ENCODE peak calls at places on chromosomes 12 and 14, in six cellular contexts. One of them, this sample, is unnamed.

GRCh38 chr14:45089813-45090212 is 5.9 kb downstream of the PRPF39 start:
- DNase-seq in keratinocyte: peak
- DNase-seq in fibroblast of lung: peak
- DNase-seq in naive thymus-derived CD4-positive, alpha-beta T cell: no peak
- DNase-seq in upper lobe of right lung: no peak
- DNase-seq in substantia nigra: no peak
- DNase-seq in this sample: no peak

GRCh38 chr14:30266290-30266689 is 292.7 kb upstream of the G2E3 start:
- DNase-seq in keratinocyte: no peak
- DNase-seq in fibroblast of lung: no peak
- DNase-seq in naive thymus-derived CD4-positive, alpha-beta T cell: no peak
- DNase-seq in upper lobe of right lung: no peak
- DNase-seq in substantia nigra: no peak
- DNase-seq in this sample: no peak

GRCh38 chr14:82854851-82855250 is 1321.2 kb upstream of the SEL1L start:
- DNase-seq in keratinocyte: no peak
- DNase-seq in fibroblast of lung: no peak
- DNase-seq in naive thymus-derived CD4-positive, alpha-beta T cell: no peak
- DNase-seq in upper lobe of right lung: no peak
- DNase-seq in substantia nigra: no peak
- DNase-seq in this sample: no peak

GRCh38 chr12:96500686-96501085 is 11.3 kb downstream of the CFAP54 start:
- DNase-seq in keratinocyte: no peak
- DNase-seq in fibroblast of lung: no peak
- DNase-seq in naive thymus-derived CD4-positive, alpha-beta T cell: no peak
- DNase-seq in upper lobe of right lung: no peak
- DNase-seq in substantia nigra: no peak
- DNase-seq in this sample: no peak

GRCh38 chr12:110304061-110304551 is 23.1 kb downstream of the ATP2A2 start:
- DNase-seq in keratinocyte: peak
- DNase-seq in fibroblast of lung: peak
- DNase-seq in naive thymus-derived CD4-positive, alpha-beta T cell: no peak
- DNase-seq in upper lobe of right lung: no peak
- DNase-seq in substantia nigra: no peak
- DNase-seq in this sample: no peak

GRCh38 chr14:68692916-68693771 is 99.7 kb downstream of the ZFP36L1 start:
- DNase-seq in keratinocyte: no peak
- DNase-seq in fibroblast of lung: peak
- DNase-seq in naive thymus-derived CD4-positive, alpha-beta T cell: no peak
- DNase-seq in upper lobe of right lung: peak
- DNase-seq in substantia nigra: no peak
- DNase-seq in this sample: no peak

GRCh38 chr12:52561880-52562449 is 9.0 kb upstream of the KRT71 start:
- DNase-seq in keratinocyte: no peak
- DNase-seq in fibroblast of lung: no peak
- DNase-seq in naive thymus-derived CD4-positive, alpha-beta T cell: no peak
- DNase-seq in upper lobe of right lung: no peak
- DNase-seq in substantia nigra: no peak
- DNase-seq in this sample: no peak

GRCh38 chr12:51391047-51391837 is at the start of gene GALNT6:
- DNase-seq in keratinocyte: no peak
- DNase-seq in fibroblast of lung: no peak
- DNase-seq in naive thymus-derived CD4-positive, alpha-beta T cell: peak
- DNase-seq in upper lobe of right lung: peak
- DNase-seq in substantia nigra: peak
- DNase-seq in this sample: no peak

GRCh38 chr12:110577717-110578521 is 5.2 kb downstream of the PPTC7 start:
- DNase-seq in keratinocyte: peak
- DNase-seq in fibroblast of lung: peak
- DNase-seq in naive thymus-derived CD4-positive, alpha-beta T cell: no peak
- DNase-seq in upper lobe of right lung: no peak
- DNase-seq in substantia nigra: no peak
- DNase-seq in this sample: no peak

GRCh38 chr14:52951730-52952481 is 1.1 kb upstream of the FERMT2 start:
- DNase-seq in keratinocyte: no peak
- DNase-seq in fibroblast of lung: peak
- DNase-seq in naive thymus-derived CD4-positive, alpha-beta T cell: no peak
- DNase-seq in upper lobe of right lung: no peak
- DNase-seq in substantia nigra: peak
- DNase-seq in this sample: no peak

GRCh38 chr12:29200586-29200985 is 51.5 kb downstream of the FAR2 start:
- DNase-seq in keratinocyte: no peak
- DNase-seq in fibroblast of lung: no peak
- DNase-seq in naive thymus-derived CD4-positive, alpha-beta T cell: no peak
- DNase-seq in upper lobe of right lung: no peak
- DNase-seq in substantia nigra: no peak
- DNase-seq in this sample: no peak

GRCh38 chr14:98931911-98932310 is 340.1 kb downstream of the BCL11B start:
- DNase-seq in keratinocyte: no peak
- DNase-seq in fibroblast of lung: no peak
- DNase-seq in naive thymus-derived CD4-positive, alpha-beta T cell: peak
- DNase-seq in upper lobe of right lung: no peak
- DNase-seq in substantia nigra: no peak
- DNase-seq in this sample: no peak

GRCh38 chr14:99808133-99808505 is 14.9 kb downstream of the EML1 start:
- DNase-seq in keratinocyte: no peak
- DNase-seq in fibroblast of lung: no peak
- DNase-seq in naive thymus-derived CD4-positive, alpha-beta T cell: no peak
- DNase-seq in upper lobe of right lung: no peak
- DNase-seq in substantia nigra: no peak
- DNase-seq in this sample: no peak

GRCh38 chr14:89317051-89317691 is 99.9 kb downstream of the FOXN3 start:
- DNase-seq in keratinocyte: no peak
- DNase-seq in fibroblast of lung: no peak
- DNase-seq in naive thymus-derived CD4-positive, alpha-beta T cell: no peak
- DNase-seq in upper lobe of right lung: no peak
- DNase-seq in substantia nigra: no peak
- DNase-seq in this sample: no peak
- H3K27ac ChIP-seq in keratinocyte: no peak
- H3K27ac ChIP-seq in fibroblast of lung: no peak
- H3K27ac ChIP-seq in naive thymus-derived CD4-positive, alpha-beta T cell: no peak
- H3K27ac ChIP-seq in upper lobe of right lung: no peak
- H3K27ac ChIP-seq in substantia nigra: no peak
- H3K27ac ChIP-seq in this sample: no peak

DNA sequence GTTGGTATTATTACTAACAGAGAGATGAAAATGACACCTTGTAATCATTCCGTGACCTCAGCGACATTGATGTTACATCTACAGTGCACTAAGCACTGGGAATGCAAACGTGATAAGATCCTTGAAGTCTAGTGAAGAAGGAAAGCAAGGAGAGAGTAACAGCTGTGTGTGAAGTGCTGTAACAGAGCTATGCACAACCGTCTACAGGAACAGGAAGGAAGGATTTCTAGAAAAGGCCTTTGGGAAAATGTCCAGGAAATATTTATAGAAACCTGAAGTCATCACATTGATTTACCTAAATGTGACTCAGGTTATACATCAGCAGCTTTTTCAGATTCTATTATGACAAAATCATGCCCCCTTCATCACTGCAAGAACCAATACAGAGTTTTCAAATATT is 304.2 kb upstream of the AMIGO2 start:
- DNase-seq in keratinocyte: no peak
- DNase-seq in fibroblast of lung: peak
- DNase-seq in naive thymus-derived CD4-positive, alpha-beta T cell: no peak
- DNase-seq in upper lobe of right lung: no peak
- DNase-seq in substantia nigra: no peak
- DNase-seq in this sample: no peak
- H3K27ac ChIP-seq in keratinocyte: no peak
- H3K27ac ChIP-seq in fibroblast of lung: no peak
- H3K27ac ChIP-seq in naive thymus-derived CD4-positive, alpha-beta T cell: no peak
- H3K27ac ChIP-seq in upper lobe of right lung: no peak
- H3K27ac ChIP-seq in substantia nigra: no peak
- H3K27ac ChIP-seq in this sample: no peak

DNA sequence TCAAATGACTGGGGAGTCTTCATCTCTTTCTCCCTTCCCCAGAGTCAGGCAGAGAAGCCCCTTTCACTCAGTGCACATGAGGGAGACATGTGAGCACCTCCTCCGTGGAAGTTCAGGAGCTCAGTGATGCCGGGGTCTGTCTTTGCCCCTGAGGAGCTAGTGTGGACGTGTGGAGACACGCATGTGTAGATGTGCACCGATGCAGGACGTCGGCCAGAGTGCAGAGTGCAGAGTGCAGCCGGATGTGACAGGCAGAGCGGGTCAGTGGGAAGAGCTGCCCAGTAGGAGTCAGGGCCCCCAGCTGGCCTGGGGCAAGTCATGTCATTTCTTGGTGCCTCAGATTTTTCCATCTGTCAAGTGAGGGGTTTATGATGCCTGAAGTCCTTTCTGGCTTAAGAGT is 20.7 kb downstream of the TSPAN9 start:
- DNase-seq in keratinocyte: no peak
- DNase-seq in fibroblast of lung: no peak
- DNase-seq in naive thymus-derived CD4-positive, alpha-beta T cell: no peak
- DNase-seq in upper lobe of right lung: no peak
- DNase-seq in substantia nigra: no peak
- DNase-seq in this sample: no peak
- H3K27ac ChIP-seq in keratinocyte: no peak
- H3K27ac ChIP-seq in fibroblast of lung: peak
- H3K27ac ChIP-seq in naive thymus-derived CD4-positive, alpha-beta T cell: no peak
- H3K27ac ChIP-seq in upper lobe of right lung: peak
- H3K27ac ChIP-seq in substantia nigra: no peak
- H3K27ac ChIP-seq in this sample: peak

DNA sequence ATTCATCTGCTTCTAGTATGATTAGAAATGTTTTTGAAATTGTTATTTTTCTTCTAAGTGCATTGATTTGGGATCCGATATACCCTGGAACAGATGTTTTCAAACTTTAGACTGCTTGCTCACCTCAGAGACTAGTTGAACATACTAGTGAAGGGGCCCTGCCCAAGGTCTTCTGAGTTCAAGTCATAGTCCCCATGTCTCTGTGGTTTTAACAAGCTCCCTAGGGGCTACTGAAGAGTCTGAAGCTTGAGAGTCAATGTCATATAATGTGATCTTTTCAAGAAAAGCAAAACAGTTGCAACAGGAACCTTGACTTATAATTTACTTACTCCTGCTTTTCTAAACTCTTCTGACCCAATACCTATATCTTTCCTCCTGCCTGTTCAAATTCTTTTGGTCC is 7.5 kb upstream of the UBE2N start:
- DNase-seq in keratinocyte: no peak
- DNase-seq in fibroblast of lung: no peak
- DNase-seq in naive thymus-derived CD4-positive, alpha-beta T cell: no peak
- DNase-seq in upper lobe of right lung: no peak
- DNase-seq in substantia nigra: no peak
- DNase-seq in this sample: no peak
- H3K27ac ChIP-seq in keratinocyte: no peak
- H3K27ac ChIP-seq in fibroblast of lung: no peak
- H3K27ac ChIP-seq in naive thymus-derived CD4-positive, alpha-beta T cell: peak
- H3K27ac ChIP-seq in upper lobe of right lung: no peak
- H3K27ac ChIP-seq in substantia nigra: no peak
- H3K27ac ChIP-seq in this sample: no peak

GRCh38 chr12:47829584-47829983 is 9.9 kb upstream of the HDAC7 start:
- DNase-seq in keratinocyte: no peak
- DNase-seq in fibroblast of lung: no peak
- DNase-seq in naive thymus-derived CD4-positive, alpha-beta T cell: no peak
- DNase-seq in upper lobe of right lung: no peak
- DNase-seq in substantia nigra: no peak
- DNase-seq in this sample: no peak
- H3K27ac ChIP-seq in keratinocyte: peak
- H3K27ac ChIP-seq in fibroblast of lung: no peak
- H3K27ac ChIP-seq in naive thymus-derived CD4-positive, alpha-beta T cell: peak
- H3K27ac ChIP-seq in upper lobe of right lung: peak
- H3K27ac ChIP-seq in substantia nigra: no peak
- H3K27ac ChIP-seq in this sample: peak

DNA sequence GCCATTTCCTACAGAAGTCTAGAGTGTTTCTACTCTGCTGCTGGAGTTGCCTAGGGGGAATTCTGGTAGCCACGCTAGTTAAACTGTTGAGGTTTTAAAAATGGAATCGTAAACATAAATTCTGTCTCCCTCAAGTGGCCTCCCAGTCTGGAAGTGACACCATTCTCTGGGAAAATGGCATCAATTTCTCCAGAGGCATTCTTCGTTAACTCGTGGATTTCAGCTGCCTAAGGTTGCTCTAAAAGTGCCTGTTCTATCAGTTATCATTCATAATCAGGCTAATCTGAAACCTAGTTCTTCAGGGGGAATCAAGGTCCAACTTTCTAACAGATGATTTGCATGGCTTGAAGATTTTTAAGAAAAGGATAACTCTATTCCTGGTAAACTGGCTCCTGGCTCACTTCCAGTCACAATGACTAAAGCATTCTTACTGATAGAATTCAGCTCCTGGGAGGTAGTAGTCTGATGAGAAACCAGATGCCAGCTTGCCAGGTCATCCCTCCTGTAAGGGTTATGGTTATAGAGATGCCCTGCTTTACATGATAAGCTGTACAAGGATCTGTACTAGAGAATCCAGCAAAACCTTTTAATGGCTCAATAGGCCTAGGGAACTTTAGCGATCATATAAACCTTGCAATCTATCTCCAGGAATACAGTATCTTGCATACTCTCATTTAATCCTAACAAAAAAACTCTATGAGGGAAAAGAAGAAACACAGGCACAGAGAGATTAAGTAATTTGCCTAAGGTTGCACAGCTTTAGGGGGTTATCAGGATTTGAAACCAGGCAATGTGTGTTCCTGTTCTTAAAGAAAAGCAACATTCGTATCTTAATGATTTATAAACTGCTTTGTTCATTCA is 1.5 kb downstream of the L3HYPDH start:
- DNase-seq in keratinocyte: peak
- DNase-seq in fibroblast of lung: peak
- DNase-seq in naive thymus-derived CD4-positive, alpha-beta T cell: no peak
- DNase-seq in upper lobe of right lung: no peak
- DNase-seq in substantia nigra: no peak
- DNase-seq in this sample: no peak
- H3K27ac ChIP-seq in keratinocyte: peak
- H3K27ac ChIP-seq in fibroblast of lung: peak
- H3K27ac ChIP-seq in naive thymus-derived CD4-positive, alpha-beta T cell: peak
- H3K27ac ChIP-seq in upper lobe of right lung: peak
- H3K27ac ChIP-seq in substantia nigra: peak
- H3K27ac ChIP-seq in this sample: peak

DNA sequence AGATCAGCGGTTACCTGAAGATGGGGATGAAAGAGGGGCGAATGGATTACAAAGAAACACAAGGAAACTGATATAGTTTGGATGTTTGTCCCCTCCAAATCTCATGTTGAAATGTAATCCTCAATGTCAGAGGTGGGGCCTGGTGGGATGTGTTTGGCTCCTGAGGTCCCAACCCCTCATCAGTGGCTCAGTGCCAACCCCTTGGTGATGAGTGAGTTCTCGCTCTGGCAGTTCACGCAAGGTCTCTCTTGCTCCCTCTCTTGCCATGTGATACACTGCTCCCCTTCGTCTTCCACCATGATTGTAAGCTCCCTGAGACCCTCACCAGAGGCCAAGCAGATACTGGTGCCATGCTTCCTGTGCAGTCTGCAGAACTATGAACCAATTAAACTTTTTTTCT is 28.0 kb downstream of the ITGA7 start:
- DNase-seq in keratinocyte: no peak
- DNase-seq in fibroblast of lung: no peak
- DNase-seq in naive thymus-derived CD4-positive, alpha-beta T cell: no peak
- DNase-seq in upper lobe of right lung: peak
- DNase-seq in substantia nigra: no peak
- DNase-seq in this sample: no peak
- H3K27ac ChIP-seq in keratinocyte: no peak
- H3K27ac ChIP-seq in fibroblast of lung: no peak
- H3K27ac ChIP-seq in naive thymus-derived CD4-positive, alpha-beta T cell: no peak
- H3K27ac ChIP-seq in upper lobe of right lung: no peak
- H3K27ac ChIP-seq in substantia nigra: no peak
- H3K27ac ChIP-seq in this sample: no peak

This sample was measured in coronary artery.